ENCODE peak calls at places on chromosomes 1 and 21, in nine cellular contexts. G, Q, I, C, T, O, Z, V and E are unnamed samples.
A peak's percentile ranks its signal among the peaks of the same experiment; 100 is the strongest.

GRCh38 chr1:246794261-246795093 is 70.3 kb downstream of the SCCPDH start:
- DNase-seq in G (no peak), Q (no peak), I (no peak), C (no peak), T (no peak), O (no peak), Z (no peak), V (peak; percentile 16), E (no peak)

GRCh38 chr1:151934048-151934493 is 24.8 kb upstream of the THEM4 start:
- DNase-seq in G (peak; percentile 40), Q (peak; percentile 64), I (no peak), C (peak; percentile 77), T (peak; percentile 54), O (peak; percentile 55), Z (peak; percentile 74), V (peak; percentile 76), E (peak; percentile 29)

GRCh38 chr1:200302192-200302892 is 107.5 kb downstream of the ZNF281 start:
- DNase-seq in G (peak; percentile 48), Q (peak; percentile 84), I (no peak), C (peak; percentile 73), T (peak; percentile 38), O (peak; percentile 11), Z (peak; percentile 37), V (peak; percentile 33), E (peak; percentile 37)

GRCh38 chr1:51331206-51332100 is 1.1 kb upstream of the TTC39A start:
- DNase-seq in G (peak; percentile 50), Q (no peak), I (peak; percentile 55), C (peak; percentile 86), T (peak; percentile 69), O (peak; percentile 30), Z (peak; percentile 71), V (peak; percentile 48), E (peak; percentile 66)

GRCh38 chr21:36237441-36237840 is 80.8 kb downstream of the DOP1B start:
- DNase-seq in G (no peak), Q (no peak), I (no peak), C (no peak), T (no peak), O (no peak), Z (no peak), V (no peak), E (no peak)

GRCh38 chr21:27425574-27425973 is 458.7 kb upstream of the ADAMTS5 start:
- DNase-seq in G (no peak), Q (no peak), I (no peak), C (peak; percentile 41), T (no peak), O (no peak), Z (no peak), V (no peak), E (no peak)

GRCh38 chr1:204025917-204026709 is 46.8 kb upstream of the SOX13 start:
- DNase-seq in G (no peak), Q (no peak), I (no peak), C (peak; percentile 66), T (no peak), O (no peak), Z (no peak), V (no peak), E (no peak)

GRCh38 chr1:30852026-30852425 is 56.5 kb downstream of the SDC3 start:
- DNase-seq in G (peak; percentile 93), Q (no peak), I (no peak), C (no peak), T (peak; percentile 51), O (peak; percentile 83), Z (peak; percentile 61), V (peak; percentile 11), E (peak; percentile 84)

GRCh38 chr1:53156783-53157182 is 14.3 kb upstream of the SLC1A7 start:
- DNase-seq in G (no peak), Q (no peak), I (no peak), C (no peak), T (no peak), O (no peak), Z (no peak), V (no peak), E (no peak)

GRCh38 chr1:220808501-220809186 is 21.9 kb downstream of the MTARC1 start:
- DNase-seq in G (no peak), Q (no peak), I (no peak), C (peak; percentile 46), T (no peak), O (no peak), Z (no peak), V (no peak), E (no peak)

GRCh38 chr1:161962094-161962887 is 61.4 kb downstream of the OLFML2B start:
- DNase-seq in G (no peak), Q (no peak), I (peak; percentile 7), C (peak; percentile 35), T (no peak), O (no peak), Z (no peak), V (no peak), E (no peak)

GRCh38 chr1:205275133-205275532 is 46.4 kb downstream of the NUAK2 start:
- DNase-seq in G (peak; percentile 88), Q (peak; percentile 78), I (no peak), C (no peak), T (peak; percentile 88), O (no peak), Z (peak; percentile 70), V (no peak), E (peak; percentile 79)

DNA sequence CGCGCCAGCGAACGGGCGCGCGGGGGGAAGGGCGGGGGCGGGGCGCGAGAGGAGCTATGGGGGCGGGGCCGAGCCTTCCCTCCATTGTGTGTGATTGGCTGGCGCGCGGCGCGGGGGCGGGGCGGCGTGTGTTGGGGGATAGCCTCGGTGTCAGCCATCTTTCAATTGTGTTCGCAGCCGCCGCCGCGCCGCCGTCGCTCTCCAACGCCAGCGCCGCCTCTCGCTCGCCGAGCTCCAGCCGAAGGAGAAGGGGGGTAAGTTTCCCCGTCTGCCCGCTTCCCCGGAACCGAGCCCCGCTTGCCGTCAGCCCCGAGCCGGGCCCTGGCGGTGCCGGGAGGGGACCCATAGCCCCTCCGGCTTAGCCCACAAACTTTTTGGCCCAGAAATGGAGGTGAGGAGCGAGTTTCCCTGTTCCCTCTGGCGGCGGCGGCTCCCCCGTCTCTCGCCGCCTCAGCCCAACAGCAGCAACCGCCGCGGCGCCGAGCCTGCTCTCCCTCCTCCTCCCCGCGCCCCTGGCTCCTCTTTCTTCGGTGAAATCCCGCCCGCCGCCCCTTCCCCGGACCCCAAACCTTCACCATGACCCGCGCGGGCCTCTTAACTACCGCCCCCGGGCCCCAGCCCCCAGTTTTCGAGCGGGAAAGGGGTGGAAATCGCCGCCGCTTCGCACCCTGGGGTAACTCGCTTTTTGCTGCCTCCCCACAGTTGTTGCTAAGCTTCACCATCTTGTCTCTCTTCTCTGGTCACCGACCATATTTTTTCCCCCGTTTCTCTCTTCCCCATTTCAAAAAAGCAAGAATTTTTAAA is at the start of gene H3-3A:
- DNase-seq in G (peak; percentile 99), Q (peak; percentile 99), I (peak; percentile 79), C (peak; percentile 99), T (peak; percentile 98), O (peak; percentile 99), Z (peak; percentile 100), V (peak; percentile 96), E (peak; percentile 99)
- TF ChIP-seq CTCF in G (no peak), Q (no peak), I (no peak), C (peak; percentile 26), T (no peak), O (peak; percentile 9), Z (no peak), V (no peak), E (peak; percentile 16)

GRCh38 chr1:67522001-67522441 is 91.8 kb upstream of the SERBP1 start:
- DNase-seq in G (no peak), Q (no peak), I (no peak), C (no peak), T (no peak), O (no peak), Z (no peak), V (no peak), E (no peak)

GRCh38 chr1:67528141-67528540 is 97.9 kb upstream of the SERBP1 start:
- DNase-seq in G (no peak), Q (no peak), I (no peak), C (no peak), T (no peak), O (no peak), Z (no peak), V (no peak), E (no peak)

GRCh38 chr1:67525053-67525760 is 95.0 kb upstream of the SERBP1 start:
- DNase-seq in G (no peak), Q (no peak), I (no peak), C (no peak), T (no peak), O (no peak), Z (no peak), V (no peak), E (no peak)

GRCh38 chr1:67524143-67525052 is 94.2 kb upstream of the SERBP1 start:
- DNase-seq in G (no peak), Q (no peak), I (peak; percentile 10), C (peak; percentile 59), T (no peak), O (no peak), Z (no peak), V (no peak), E (peak; percentile 55)

DNA sequence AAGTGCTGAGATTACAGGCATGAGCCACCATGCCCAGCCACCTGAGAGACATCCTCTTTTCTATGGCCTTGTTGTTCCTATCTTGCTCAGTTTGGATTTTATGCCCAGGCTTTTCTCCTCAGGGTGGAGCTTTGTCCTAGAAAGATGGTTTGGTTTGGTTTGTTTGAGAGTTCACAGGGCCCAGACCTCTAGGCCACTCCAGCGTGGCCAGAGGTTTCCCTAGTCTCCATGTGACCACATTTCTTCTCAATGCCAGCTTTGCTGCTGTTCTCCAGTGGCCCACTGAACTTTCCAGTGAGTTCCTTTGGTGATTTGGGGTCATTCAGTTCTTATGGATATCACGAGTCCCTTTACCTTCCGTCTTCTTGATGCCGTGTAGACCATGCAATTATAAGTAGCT is 92.6 kb upstream of the SERBP1 start:
- DNase-seq in G (no peak), Q (no peak), I (no peak), C (no peak), T (no peak), O (no peak), Z (no peak), V (no peak), E (no peak)
- H3K4me3 ChIP-seq in G (no peak overlapping the region), Q (no peak overlapping the region), I (no peak overlapping the region), C (no peak overlapping the region), T (no peak overlapping the region), O (no peak overlapping the region), Z (no peak overlapping the region), V (no peak overlapping the region), E (no peak overlapping the region)

DNA sequence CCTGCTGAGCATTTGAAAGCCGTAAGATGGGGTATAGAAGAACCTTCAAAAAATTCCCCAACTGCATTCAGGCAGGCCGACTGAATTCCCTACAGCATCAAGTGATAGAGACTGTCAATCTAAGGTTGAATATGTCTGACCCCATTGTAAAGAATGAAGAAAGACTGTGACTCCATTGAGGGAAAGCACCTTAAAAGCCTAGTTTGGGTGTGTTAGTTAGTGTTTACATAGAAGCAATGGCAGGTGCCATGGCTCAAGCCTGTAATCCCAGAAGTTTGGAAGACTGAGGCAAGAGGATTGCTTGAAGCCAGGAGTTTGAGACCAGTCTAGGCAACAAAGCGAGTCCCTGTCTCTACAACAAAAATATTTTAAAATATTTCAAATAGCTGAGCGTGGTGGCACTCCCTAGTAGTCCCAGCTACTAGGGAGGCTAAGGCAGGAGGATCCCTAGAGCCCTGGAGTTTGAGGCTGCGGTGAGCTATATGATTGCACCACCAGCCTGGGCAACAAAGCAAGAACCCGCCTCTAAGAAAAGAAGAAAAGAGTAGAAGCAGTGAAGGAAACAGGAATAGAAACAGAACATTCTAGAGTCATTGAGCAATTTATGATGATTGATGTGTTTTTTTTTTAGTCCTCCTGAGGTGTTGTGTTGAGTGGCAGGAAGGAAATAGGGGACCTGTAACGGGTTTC is 15.4 kb downstream of the POLR3GL start:
- DNase-seq in G (peak; percentile 33), Q (no peak), I (no peak), C (peak; percentile 46), T (peak; percentile 12), O (no peak), Z (no peak), V (no peak), E (no peak)
- H3K4me1 ChIP-seq in G (peaks cover 81% of the 10 kb centered on the region), Q (peaks cover 76% of the 10 kb centered on the region), I (peaks cover 30% of the 10 kb centered on the region), C (peaks cover 9% of the 10 kb centered on the region), T (peaks cover 67% of the 10 kb centered on the region), O (peaks cover 77% of the 10 kb centered on the region), Z (peaks cover 33% of the 10 kb centered on the region), V (peaks cover 10% of the 10 kb centered on the region), E (peaks cover 59% of the 10 kb centered on the region)

GRCh38 chr1:29800120-29800519 is 563.8 kb downstream of the PTPRU start:
- DNase-seq in G (no peak), Q (peak; percentile 44), I (no peak), C (no peak), T (no peak), O (no peak), Z (no peak), V (no peak), E (no peak)
- TF ChIP-seq CTCF in G (no peak), Q (no peak), I (no peak), C (no peak), T (no peak), O (no peak), Z (no peak), V (no peak), E (no peak)